ENCODE peak calls at places on chromosomes 13 and 19, in ten cellular contexts. O is immature natural killer cell; G is GM12878; F is HTR-8/SVneo; V is body of pancreas; B is left colon; N is brain microvascular endothelial cell; U is stimulated activated CD4-positive, alpha-beta T cell treated with anti-CD3 and anti-CD28 coated beads, Interleukin-2, amount 100 ng/mL, for 48 hours; X is RWPE1; J is mucosa of descending colon. W is an unnamed sample.

GRCh38 chr13:99351772-99352171 is 44.6 kb upstream of the GPR183 start:
- DNase-seq in B (no peak), V (no peak), X (no peak), U (no peak), G (no peak), J (no peak), N (no peak), O (peak), F (no peak), W (no peak)

GRCh38 chr19:16702123-16702522 is 17.5 kb upstream of the NWD1 start:
- DNase-seq in V (no peak), N (peak), B (no peak), J (peak), O (no peak), X (peak), G (no peak), F (no peak), U (no peak), W (no peak)

GRCh38 chr19:19140476-19140875 is 2.2 kb upstream of the TMEM161A start:
- DNase-seq in B (no peak), X (no peak), N (no peak), G (no peak), F (no peak), J (no peak), V (no peak), O (no peak), U (no peak), W (no peak)

GRCh38 chr19:18745012-18745735 is 45.9 kb downstream of the COMP start:
- DNase-seq in U (no peak), B (no peak), N (no peak), F (no peak), X (no peak), V (no peak), G (no peak), O (no peak), J (no peak), W (no peak)

GRCh38 chr13:81018936-81019335 is 678.0 kb upstream of the SPRY2 start:
- DNase-seq in J (no peak), O (no peak), B (no peak), G (no peak), X (no peak), U (no peak), F (no peak), N (no peak), V (no peak), W (no peak)

GRCh38 chr19:11165486-11166030 is 10.0 kb upstream of the SPC24 start:
- DNase-seq in N (no peak), U (no peak), F (no peak), V (no peak), O (no peak), X (no peak), B (no peak), G (no peak), J (no peak), W (no peak)

GRCh38 chr19:57512845-57513244 is 13.1 kb downstream of the ZNF773 start:
- DNase-seq in X (no peak), B (no peak), F (no peak), U (no peak), O (no peak), J (no peak), N (no peak), G (no peak), V (no peak), W (no peak)

GRCh38 chr13:107367258-107367657 is 799.3 kb upstream of the ARGLU1 start:
- DNase-seq in V (no peak), B (no peak), O (no peak), J (no peak), G (no peak), U (no peak), F (no peak), N (no peak), X (no peak), W (no peak)

GRCh38 chr19:6551607-6552450 is 21.0 kb downstream of the TNFSF9 start:
- DNase-seq in F (no peak), B (peak), X (no peak), G (no peak), V (no peak), J (no peak), U (peak), O (peak), N (no peak), W (peak)

GRCh38 chr19:18541992-18542935 is 1.1 kb downstream of the FKBP8 start:
- DNase-seq in J (no peak), F (no peak), N (no peak), X (peak), O (no peak), G (no peak), B (no peak), V (no peak), U (no peak), W (no peak)

GRCh38 chr19:55284405-55285058 is 735 bp downstream of the BRSK1 start:
- DNase-seq in N (no peak), F (no peak), O (no peak), V (no peak), X (no peak), J (no peak), U (no peak), B (no peak), G (no peak), W (no peak)

GRCh38 chr13:98363326-98363725 is 186.3 kb upstream of the RNF113B start:
- DNase-seq in B (no peak), X (no peak), O (no peak), N (no peak), U (no peak), G (no peak), J (no peak), V (no peak), F (no peak), W (no peak)

GRCh38 chr19:23294141-23294540 is 43.9 kb upstream of the ZNF724 start:
- DNase-seq in F (no peak), X (no peak), O (no peak), B (no peak), V (no peak), G (no peak), U (no peak), J (no peak), N (no peak), W (no peak)

GRCh38 chr13:99086869-99087129 is 108.9 kb upstream of the DOCK9 start:
- DNase-seq in B (peak), X (peak), F (no peak), J (no peak), O (peak), U (peak), N (no peak), V (peak), G (no peak), W (no peak)

GRCh38 chr19:28196961-28197360 is 1016.0 kb downstream of the UQCRFS1 start:
- DNase-seq in J (no peak), V (no peak), O (no peak), N (no peak), X (no peak), F (no peak), B (peak), G (no peak), U (no peak), W (no peak)

GRCh38 chr13:114130131-114130707 is 2.2 kb downstream of the RASA3 start:
- DNase-seq in X (no peak), G (no peak), J (no peak), N (no peak), U (no peak), F (no peak), V (no peak), B (no peak), O (no peak), W (no peak)

GRCh38 chr13:28679628-28680027 is 20.7 kb downstream of the POMP start:
- DNase-seq in U (no peak), G (no peak), N (no peak), X (no peak), F (no peak), B (no peak), V (no peak), J (no peak), O (no peak), W (no peak)

GRCh38 chr13:24693862-24694471 is 13.8 kb downstream of the ATP12A start:
- DNase-seq in X (peak), J (peak), G (no peak), B (peak), V (peak), N (peak), F (peak), O (peak), U (peak), W (peak)

GRCh38 chr13:46894534-46894906 is 2.3 kb downstream of the HTR2A start:
- DNase-seq in N (no peak), U (no peak), B (no peak), F (no peak), X (no peak), J (no peak), V (no peak), O (no peak), G (no peak), W (no peak)

GRCh38 chr19:16076958-16077611 is 790 bp downstream of the TPM4 start:
- DNase-seq in B (peak), G (no peak), V (peak), J (peak), N (no peak), X (no peak), U (no peak), F (no peak), O (peak), W (no peak)

GRCh38 chr19:2123682-2124387 is 27.1 kb downstream of the IZUMO4 start:
- DNase-seq in G (no peak), B (no peak), V (no peak), F (peak), O (no peak), X (peak), N (no peak), J (peak), U (no peak), W (no peak)

GRCh38 chr19:16368385-16369305 is 44.0 kb downstream of the KLF2 start:
- DNase-seq in V (no peak), F (no peak), X (no peak), O (peak), B (no peak), U (no peak), G (no peak), J (no peak), N (no peak), W (no peak)

GRCh38 chr13:112957295-112957677 is 11.7 kb upstream of the MCF2L start:
- DNase-seq in X (no peak), B (no peak), U (no peak), V (no peak), G (no peak), J (no peak), N (no peak), F (no peak), O (no peak), W (no peak)

GRCh38 chr13:27708325-27708724 is 84.0 kb upstream of the GSX1 start:
- DNase-seq in N (no peak), V (no peak), O (no peak), F (no peak), B (no peak), X (no peak), U (no peak), J (no peak), G (no peak), W (no peak)

GRCh38 chr19:40419780-40420179 is 6.0 kb downstream of the SERTAD1 start:
- DNase-seq in X (no peak), B (no peak), J (no peak), U (no peak), G (no peak), F (no peak), O (no peak), N (no peak), V (no peak), W (no peak)

W was measured in GM12891.